ENCODE peak calls at places on chromosomes 5 and 9, in seven cellular contexts. Z is tibial artery; I is sigmoid colon; E is bronchial epithelial cell; N is astrocyte; W is CD4-positive, CD25-positive, alpha-beta regulatory T cell; X is breast epithelium. Q is an unnamed sample.

GRCh38 chr5:35863159-35863558 is 6.5 kb downstream of the IL7R start:
- DNase-seq in Z (no peak), I (no peak), E (peak), N (no peak), W (no peak), X (no peak), Q (no peak)

GRCh38 chr5:134140530-134141201 is 26.2 kb downstream of the TCF7 start:
- DNase-seq in Z (peak), I (peak), E (peak), N (peak), W (peak), X (peak), Q (peak)

GRCh38 chr9:128553695-128554094 is 1.3 kb downstream of the SPTAN1 start:
- DNase-seq in Z (no peak), I (no peak), E (peak), N (peak), W (peak), X (no peak), Q (no peak)

GRCh38 chr9:33051149-33051548 is 25.3 kb downstream of the SMU1 start:
- DNase-seq in Z (no peak), I (no peak), E (no peak), N (no peak), W (no peak), X (no peak), Q (no peak)

GRCh38 chr5:76604838-76605237 is 18.4 kb downstream of the F2RL2 start:
- DNase-seq in Z (no peak), I (no peak), E (peak), N (peak), W (no peak), X (no peak), Q (no peak)

GRCh38 chr5:74762599-74762998 is 4.3 kb downstream of the GFM2 start:
- DNase-seq in Z (no peak), I (no peak), E (peak), N (peak), W (no peak), X (no peak), Q (no peak)

GRCh38 chr5:71658916-71659661 is 60.0 kb upstream of the CARTPT start:
- DNase-seq in Z (no peak), I (no peak), E (peak), N (no peak), W (no peak), X (no peak), Q (no peak)

GRCh38 chr5:122756263-122756911 is 18.5 kb upstream of the SNX2 start:
- DNase-seq in Z (no peak), I (no peak), E (peak), N (peak), W (no peak), X (no peak), Q (no peak)

GRCh38 chr5:151288180-151288579 is 15.4 kb downstream of the SLC36A3 start:
- DNase-seq in Z (no peak), I (no peak), E (peak), N (no peak), W (no peak), X (no peak), Q (no peak)

GRCh38 chr5:153613143-153613542 is 122.7 kb downstream of the GRIA1 start:
- DNase-seq in Z (no peak), I (no peak), E (peak), N (peak), W (no peak), X (no peak), Q (no peak)

GRCh38 chr9:37503736-37504135 is 18.0 kb downstream of the POLR1E start:
- DNase-seq in Z (no peak), I (no peak), E (peak), N (peak), W (no peak), X (no peak), Q (no peak)

GRCh38 chr9:112037281-112038016 is 137.6 kb downstream of the SUSD1 start:
- DNase-seq in Z (no peak), I (no peak), E (no peak), N (peak), W (peak), X (no peak), Q (no peak)

GRCh38 chr9:126395439-126396212 is 69.0 kb downstream of the MVB12B start:
- DNase-seq in Z (no peak), I (no peak), E (peak), N (peak), W (no peak), X (no peak), Q (no peak)

GRCh38 chr5:157290981-157291711 is 25.2 kb downstream of the CYFIP2 start:
- DNase-seq in Z (no peak), I (no peak), E (no peak), N (peak), W (no peak), X (no peak), Q (no peak)

GRCh38 chr5:88662801-88663360 is 220.1 kb downstream of the MEF2C start:
- DNase-seq in Z (no peak), I (no peak), E (peak), N (peak), W (no peak), X (no peak), Q (no peak)

GRCh38 chr9:76652894-76653293 is 111.3 kb upstream of the PCA3 start:
- DNase-seq in Z (peak), I (no peak), E (no peak), N (no peak), W (no peak), X (no peak), Q (no peak)

GRCh38 chr9:127972316-127972871 is 8.4 kb downstream of the EEIG1 start:
- DNase-seq in Z (no peak), I (peak), E (no peak), N (no peak), W (no peak), X (no peak), Q (no peak)

GRCh38 chr5:40716000-40716399 is 36.3 kb downstream of the PTGER4 start:
- DNase-seq in Z (no peak), I (no peak), E (peak), N (no peak), W (no peak), X (no peak), Q (no peak)

DNA sequence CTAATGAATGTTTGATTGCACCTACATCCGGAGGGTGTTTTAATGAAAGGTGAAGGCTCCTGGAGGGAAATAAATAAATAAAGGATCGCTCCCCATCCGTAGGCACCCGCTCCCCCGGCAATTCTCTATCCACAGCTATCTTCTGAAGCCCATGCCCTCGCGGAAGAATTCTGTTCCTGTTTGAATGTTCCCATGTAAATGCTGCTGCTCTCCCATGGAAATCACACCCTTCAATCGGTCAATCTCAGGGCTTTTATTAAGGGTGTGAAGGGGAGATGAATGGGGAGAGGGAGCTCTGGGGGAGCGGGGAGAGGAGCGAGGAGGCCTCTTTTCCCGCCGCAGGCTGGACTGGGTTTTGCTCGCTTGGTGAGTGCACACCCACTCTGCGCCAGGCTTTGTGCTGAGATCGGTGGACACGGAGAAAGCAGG is 21.1 kb upstream of the ARAP3 start:
- DNase-seq in Z (no peak), I (no peak), E (no peak), N (no peak), W (no peak), X (no peak), Q (no peak)
- H3K4me3 ChIP-seq in Z (peak), I (peak), E (peak), N (peak), W (peak), X (peak), Q (no peak)

GRCh38 chr9:27462434-27462833 is 61.7 kb upstream of the IFNK start:
- DNase-seq in Z (no peak), I (no peak), E (no peak), N (no peak), W (no peak), X (no peak), Q (no peak)
- H3K4me3 ChIP-seq in Z (no peak), I (no peak), E (no peak), N (no peak), W (no peak), X (no peak), Q (no peak)

GRCh38 chr5:540215-541147 is 16.2 kb upstream of the SLC9A3 start:
- DNase-seq in Z (no peak), I (peak), E (no peak), N (no peak), W (no peak), X (no peak), Q (peak)

GRCh38 chr5:541148-541887 is 17.1 kb upstream of the SLC9A3 start:
- DNase-seq in Z (no peak), I (peak), E (no peak), N (no peak), W (no peak), X (no peak), Q (peak)

GRCh38 chr5:543351-543750 is 19.1 kb upstream of the SLC9A3 start:
- DNase-seq in Z (no peak), I (peak), E (no peak), N (no peak), W (no peak), X (no peak), Q (no peak)

GRCh38 chr5:542693-543311 is 18.6 kb upstream of the SLC9A3 start:
- DNase-seq in Z (no peak), I (peak), E (no peak), N (no peak), W (no peak), X (no peak), Q (peak)

DNA sequence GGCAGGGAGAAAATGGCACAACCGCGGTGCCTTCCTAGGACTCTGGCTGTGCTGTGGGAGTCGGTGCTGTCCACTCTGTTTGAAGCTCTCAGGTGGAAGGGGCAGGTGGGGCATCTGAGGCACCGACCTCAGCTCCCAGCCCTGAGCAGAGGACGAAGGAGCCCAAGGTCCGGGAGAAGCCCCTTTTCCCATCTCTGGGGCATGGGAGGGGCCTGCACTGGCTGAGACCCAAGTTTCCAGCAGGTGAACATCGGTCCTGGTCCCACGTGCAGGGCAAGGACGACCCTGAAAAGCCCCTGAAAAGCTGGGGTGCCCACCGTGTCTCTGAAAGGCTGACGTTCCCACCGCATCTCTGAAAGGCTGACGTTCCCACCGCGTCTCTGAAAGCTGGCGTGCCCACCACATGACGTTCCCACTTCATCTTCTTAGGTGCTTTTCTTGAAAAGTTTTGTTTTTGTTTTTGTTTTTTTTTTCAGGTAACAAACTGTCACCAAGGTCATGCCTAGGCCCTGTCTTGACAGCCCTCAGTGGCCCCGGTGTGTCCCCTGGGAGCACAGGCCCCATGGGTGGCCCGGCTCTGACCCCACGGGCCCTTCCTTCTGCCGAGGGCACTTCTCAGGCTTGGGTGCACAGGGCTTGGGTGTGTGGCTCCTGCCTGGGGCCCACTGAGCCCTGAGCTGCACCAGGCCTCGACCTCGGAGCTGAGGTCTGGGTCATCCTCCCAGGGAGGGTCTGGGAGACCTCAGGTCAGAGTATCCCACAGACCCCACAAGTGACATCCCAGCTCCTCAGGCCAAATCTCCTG is 17.8 kb upstream of the SLC9A3 start:
- DNase-seq in Z (no peak), I (peak), E (no peak), N (no peak), W (no peak), X (no peak), Q (peak)
- H3K4me3 ChIP-seq in Z (no peak), I (no peak), E (no peak), N (no peak), W (no peak), X (no peak), Q (no peak)

DNA sequence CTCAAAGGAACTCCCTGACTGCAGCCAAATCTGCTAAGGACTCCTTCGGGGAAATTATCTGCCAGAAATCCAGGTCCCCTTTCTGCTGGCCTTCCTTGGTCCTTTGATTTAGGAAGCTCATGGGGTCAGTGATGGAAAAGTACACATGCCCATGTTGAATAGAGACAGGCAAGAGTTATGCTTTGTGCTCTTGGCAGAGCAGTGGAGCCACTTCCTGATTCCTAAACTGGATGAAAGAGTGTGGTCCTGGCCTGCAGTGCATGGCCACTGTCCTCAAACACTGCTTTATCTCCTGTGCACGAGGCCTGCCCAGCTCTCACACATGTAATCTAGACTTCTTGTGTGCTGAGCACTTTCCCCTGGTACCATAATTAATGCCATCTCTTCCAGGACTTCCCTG is 2.0 kb upstream of the EBF1 start:
- DNase-seq in Z (no peak), I (no peak), E (no peak), N (no peak), W (no peak), X (no peak), Q (no peak)
- H3K4me3 ChIP-seq in Z (peak), I (peak), E (no peak), N (no peak), W (no peak), X (peak), Q (no peak)

GRCh38 chr9:21402387-21403247 is 6.3 kb upstream of the IFNA8 start:
- DNase-seq in Z (no peak), I (no peak), E (no peak), N (no peak), W (no peak), X (no peak), Q (peak)
- H3K4me3 ChIP-seq in Z (peak), I (peak), E (no peak), N (peak), W (no peak), X (peak), Q (no peak)

GRCh38 chr5:148897842-148898241 is 71.4 kb downstream of the ADRB2 start:
- DNase-seq in Z (no peak), I (no peak), E (no peak), N (no peak), W (no peak), X (no peak), Q (no peak)
- H3K4me3 ChIP-seq in Z (no peak), I (no peak), E (no peak), N (no peak), W (no peak), X (no peak), Q (no peak)

DNA sequence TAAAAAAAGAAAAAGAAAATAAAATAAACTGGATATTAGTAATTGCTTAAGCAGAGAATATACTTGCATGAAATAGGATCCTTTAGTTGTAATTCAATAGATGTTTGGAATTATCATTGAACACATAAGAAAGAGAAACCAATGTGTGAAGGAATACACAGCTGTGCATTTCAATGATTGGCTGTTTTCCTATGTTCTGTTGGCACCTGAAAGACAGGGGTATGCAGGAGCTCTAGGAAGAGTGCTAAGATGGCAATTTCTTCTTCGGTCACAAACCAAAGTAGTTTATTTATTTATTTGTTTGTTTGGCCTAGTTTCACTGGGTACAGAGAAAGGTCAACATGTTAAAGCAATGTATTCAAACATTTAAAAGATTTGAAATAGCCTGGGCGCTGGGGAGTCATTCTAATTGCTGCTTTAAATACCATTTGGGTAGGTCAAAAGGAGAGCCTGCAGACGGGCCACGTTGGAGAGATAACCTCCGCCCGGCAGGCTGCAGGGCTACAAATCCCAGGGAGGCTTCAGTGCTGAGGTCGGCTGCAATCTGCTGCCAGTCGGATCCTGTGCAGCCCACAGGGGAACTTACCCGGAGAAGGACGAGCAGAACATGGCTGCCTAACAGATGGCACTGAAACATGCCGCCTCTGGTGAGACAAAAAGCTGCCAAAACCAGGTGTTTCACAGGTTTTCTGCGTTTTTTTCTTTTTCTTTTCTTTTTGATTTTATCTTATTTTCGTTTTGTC is 154.2 kb upstream of the TYRP1 start:
- DNase-seq in Z (no peak), I (no peak), E (no peak), N (no peak), W (no peak), X (no peak), Q (no peak)
- H3K4me3 ChIP-seq in Z (peak), I (no peak), E (no peak), N (no peak), W (no peak), X (no peak), Q (peak)

GRCh38 chr9:123093141-123093540 is 59.7 kb downstream of the GPR21 start:
- DNase-seq in Z (no peak), I (no peak), E (no peak), N (no peak), W (no peak), X (no peak), Q (no peak)

GRCh38 chr9:123099042-123099441 is 65.6 kb downstream of the GPR21 start:
- DNase-seq in Z (no peak), I (no peak), E (no peak), N (no peak), W (no peak), X (no peak), Q (no peak)

GRCh38 chr9:123102380-123103113 is 69.1 kb downstream of the GPR21 start:
- DNase-seq in Z (no peak), I (no peak), E (peak), N (peak), W (no peak), X (no peak), Q (no peak)

GRCh38 chr9:123099548-123099947 is 66.1 kb downstream of the GPR21 start:
- DNase-seq in Z (no peak), I (no peak), E (no peak), N (no peak), W (no peak), X (no peak), Q (no peak)

GRCh38 chr9:123097709-123098459 is 64.4 kb downstream of the GPR21 start:
- DNase-seq in Z (no peak), I (no peak), E (no peak), N (no peak), W (no peak), X (no peak), Q (no peak)
- H3K4me3 ChIP-seq in Z (no peak), I (no peak), E (no peak), N (no peak), W (no peak), X (no peak), Q (no peak)

DNA sequence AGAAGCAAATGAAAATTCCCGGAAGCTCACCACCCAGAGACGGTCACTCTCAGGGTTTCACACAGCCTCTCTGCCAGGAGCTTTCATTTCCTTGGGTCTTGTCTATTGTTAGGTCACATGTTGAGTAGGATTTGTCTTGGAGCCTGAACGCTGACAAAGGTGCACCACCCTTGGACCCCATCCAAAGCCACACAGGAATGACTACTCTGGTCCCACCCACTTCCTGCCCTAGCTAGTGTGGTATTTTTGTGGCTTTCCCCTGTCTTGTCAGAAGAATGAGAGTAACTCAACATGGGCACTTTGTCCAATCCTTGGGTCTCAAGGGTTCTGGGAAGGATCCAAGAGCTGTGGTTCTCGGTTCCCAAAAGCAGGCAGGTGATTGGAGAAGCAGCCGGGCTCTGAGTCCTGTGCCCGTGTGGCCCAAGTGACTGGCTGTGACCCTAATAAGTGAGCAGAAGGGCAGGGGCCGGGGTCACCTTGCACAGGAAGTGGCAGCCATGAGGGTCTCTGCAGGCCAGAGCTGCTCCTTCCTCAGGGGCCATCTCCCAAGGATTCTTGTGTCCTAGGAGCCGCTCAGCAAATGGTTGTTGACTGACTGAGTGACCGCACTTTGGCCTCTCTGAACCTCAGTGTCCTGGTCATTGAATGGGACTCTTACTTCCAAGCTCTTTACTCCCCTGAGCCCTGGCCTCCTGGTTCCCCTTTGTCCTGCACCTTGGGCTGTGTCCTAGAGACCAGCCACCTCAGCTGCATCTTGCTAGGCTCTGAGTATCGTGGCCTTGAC is 6.9 kb downstream of the FGD3 start:
- DNase-seq in Z (no peak), I (no peak), E (peak), N (peak), W (peak), X (peak), Q (peak)
- H3K4me3 ChIP-seq in Z (no peak), I (no peak), E (no peak), N (no peak), W (peak), X (no peak), Q (no peak)

GRCh38 chr5:150021491-150022162 is 21.1 kb downstream of the HMGXB3 start:
- DNase-seq in Z (no peak), I (no peak), E (peak), N (peak), W (no peak), X (no peak), Q (no peak)
- H3K4me3 ChIP-seq in Z (no peak), I (no peak), E (no peak), N (peak), W (no peak), X (no peak), Q (no peak)